ENCODE peak calls at places on chromosomes 6 and 20, in five cellular contexts. F is HepG2, Q is A549, Y is K562, V is H1. I is an unnamed sample.

GRCh38 chr6:713351-713750 is 20.4 kb upstream of the EXOC2 start:
- DNase-seq in F (no peak), Q (no peak), Y (no peak), V (no peak), I (no peak)

GRCh38 chr6:7749493-7749892 is 23.6 kb downstream of the BMP6 start:
- DNase-seq in F (no peak), Q (no peak), Y (no peak), V (no peak), I (no peak)

GRCh38 chr20:25399038-25399430 is 8.4 kb upstream of the ABHD12 start:
- DNase-seq in F (peak), Q (peak), Y (peak), V (no peak), I (no peak)

GRCh38 chr20:47493954-47494293 is 7.8 kb upstream of the NCOA3 start:
- DNase-seq in F (no peak), Q (no peak), Y (no peak), V (no peak), I (no peak)

GRCh38 chr6:153944197-153944596 is 94.8 kb upstream of the OPRM1 start:
- DNase-seq in F (no peak), Q (no peak), Y (no peak), V (no peak), I (no peak)

GRCh38 chr20:40551125-40551530 is 137.9 kb downstream of the MAFB start:
- DNase-seq in F (no peak), Q (no peak), Y (no peak), V (no peak), I (no peak)

GRCh38 chr6:161413361-161413771 is 139.5 kb upstream of the AGPAT4 start:
- DNase-seq in F (no peak), Q (no peak), Y (no peak), V (no peak), I (no peak)

GRCh38 chr20:5918856-5919633 is 31.3 kb downstream of the TRMT6 start:
- DNase-seq in F (peak), Q (peak), Y (no peak), V (no peak), I (no peak)

GRCh38 chr6:100267002-100267401 is 197.7 kb downstream of the SIM1 start:
- DNase-seq in F (no peak), Q (no peak), Y (no peak), V (no peak), I (no peak)

GRCh38 chr6:105596284-105596755 is 193.4 kb upstream of the PREP start:
- DNase-seq in F (no peak), Q (peak), Y (no peak), V (no peak), I (no peak)

GRCh38 chr6:79570802-79571367 is 33.7 kb upstream of the LCA5 start:
- DNase-seq in F (peak), Q (peak), Y (peak), V (no peak), I (no peak)

GRCh38 chr20:46028110-46028509 is 905 bp upstream of the SLC12A5 start:
- DNase-seq in F (no peak), Q (no peak), Y (no peak), V (no peak), I (no peak)

GRCh38 chr20:21516180-21516567 is 2.3 kb upstream of the NKX2-2 start:
- DNase-seq in F (no peak), Q (no peak), Y (no peak), V (no peak), I (no peak)

GRCh38 chr20:10357974-10358373 is 76.0 kb downstream of the MKKS start:
- DNase-seq in F (no peak), Q (no peak), Y (no peak), V (no peak), I (no peak)

GRCh38 chr6:163904161-163904560 is 489.6 kb downstream of the QKI start:
- DNase-seq in F (no peak), Q (no peak), Y (no peak), V (no peak), I (no peak)

GRCh38 chr6:161694995-161695394 is 421.1 kb upstream of the AGPAT4 start:
- DNase-seq in F (peak), Q (no peak), Y (peak), V (no peak), I (no peak)

GRCh38 chr6:143187173-143187908 is 126.7 kb downstream of the AIG1 start:
- DNase-seq in F (no peak), Q (no peak), Y (no peak), V (no peak), I (no peak)

GRCh38 chr20:19748687-19749086 is 9.4 kb upstream of the RIN2 start:
- DNase-seq in F (no peak), Q (no peak), Y (no peak), V (no peak), I (no peak)

GRCh38 chr6:112337209-112337638 is 9.9 kb upstream of the RFPL4B start:
- DNase-seq in F (peak), Q (peak), Y (no peak), V (peak), I (no peak)

DNA sequence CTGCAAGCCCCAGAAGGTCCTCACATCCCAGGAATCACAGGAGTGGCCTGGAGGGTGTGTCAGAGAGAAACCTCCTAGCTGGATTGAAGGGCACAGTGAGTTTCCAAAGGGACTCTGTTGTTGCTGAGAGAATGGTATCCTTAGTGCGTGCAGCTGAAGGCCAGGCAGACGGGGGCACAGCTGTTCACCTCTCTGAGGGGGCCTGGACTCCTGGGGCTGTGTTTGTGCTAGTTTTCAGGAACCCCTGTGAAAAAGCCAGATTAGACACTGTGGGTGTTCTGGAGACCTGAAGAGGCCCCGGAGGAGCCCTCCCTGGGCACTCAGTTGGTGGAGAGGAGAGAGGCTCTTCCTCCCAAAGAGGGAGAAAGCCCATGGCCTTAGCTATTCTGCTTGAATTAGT is 223.4 kb downstream of the FARS2 start:
- DNase-seq in F (no peak), Q (no peak), Y (no peak), V (no peak), I (no peak)
- TF ChIP-seq KDM1A in F (no peak), Q (no peak), Y (no peak), V (no peak), I (no peak)

GRCh38 chr20:63695419-63696310 is 787 bp upstream of the TNFRSF6B start:
- DNase-seq in F (no peak), Q (no peak), Y (no peak), V (no peak), I (no peak)
- TF ChIP-seq KDM1A in F (no peak), Q (no peak), Y (no peak), V (no peak), I (no peak)

GRCh38 chr6:1952726-1953360 is 292.6 kb downstream of the GMDS start:
- DNase-seq in F (no peak), Q (peak), Y (no peak), V (no peak), I (no peak)
- TF ChIP-seq KDM1A in F (no peak), Q (no peak), Y (no peak), V (no peak), I (no peak)

DNA sequence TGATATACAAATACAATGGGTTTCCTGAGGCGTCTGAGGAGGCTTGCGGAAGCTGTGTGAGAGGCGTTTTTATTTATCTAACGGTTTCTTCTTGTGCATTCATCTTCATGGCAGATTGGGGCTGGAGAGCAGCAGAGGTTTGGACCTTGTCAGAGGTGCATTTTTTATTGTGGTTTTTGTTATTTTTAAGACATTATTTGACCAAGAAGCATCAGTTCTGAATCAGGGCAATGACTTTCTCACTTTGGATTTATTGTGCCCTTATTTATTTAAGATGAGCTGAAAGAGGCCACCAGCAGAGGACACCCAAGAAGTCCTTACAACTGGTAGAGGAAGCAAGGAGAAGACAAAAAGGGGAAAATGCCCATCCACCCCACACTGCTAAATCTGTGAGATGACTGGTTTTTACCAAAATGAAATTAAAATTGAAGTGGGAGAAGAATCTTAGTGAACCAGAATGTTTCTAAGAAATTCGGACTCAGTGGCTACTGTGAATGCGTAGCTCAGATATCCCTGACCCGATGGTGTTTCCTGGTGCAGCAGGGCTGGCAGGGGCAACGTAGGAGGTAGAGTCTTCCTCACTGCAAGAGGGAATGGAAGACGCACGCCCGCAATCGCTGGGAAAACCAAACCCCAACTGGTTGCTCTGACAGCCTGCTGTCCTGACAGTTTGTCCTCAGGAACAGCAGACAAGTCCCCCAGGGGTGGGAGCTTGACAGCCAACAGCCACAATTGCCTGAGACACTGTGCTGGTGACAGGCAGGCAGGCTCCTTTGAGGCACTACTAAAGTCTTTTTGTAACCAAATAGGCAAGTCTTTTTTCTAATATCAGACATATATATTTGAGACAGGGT is 14.2 kb downstream of the PRR18 start:
- DNase-seq in F (no peak), Q (no peak), Y (no peak), V (no peak), I (no peak)
- TF ChIP-seq KDM1A in F (no peak), Q (no peak), Y (no peak), V (no peak), I (no peak)

DNA sequence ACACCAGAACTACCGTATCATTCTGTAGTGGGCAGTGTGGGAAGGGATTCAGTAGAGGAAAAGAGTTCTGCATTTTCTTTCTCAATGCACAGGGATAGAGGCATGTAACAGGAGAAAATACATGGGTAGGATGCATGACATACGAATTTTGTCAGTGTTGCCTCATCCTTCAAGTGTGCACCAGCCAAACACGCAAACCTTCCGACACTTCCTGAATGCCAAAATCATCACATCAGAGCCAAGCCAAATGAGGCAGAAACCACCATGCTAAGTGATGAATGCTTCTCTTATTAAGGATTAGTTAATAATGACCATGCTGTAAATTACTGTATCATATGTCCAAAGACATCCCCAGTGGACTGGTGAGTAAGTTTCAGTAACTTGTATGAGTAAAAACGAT is 27.3 kb downstream of the RAMACL start:
- DNase-seq in F (no peak), Q (no peak), Y (no peak), V (no peak), I (no peak)
- TF ChIP-seq KDM1A in F (no peak), Q (no peak), Y (no peak), V (no peak), I (no peak)

GRCh38 chr6:63743691-63744090 is 108.1 kb downstream of the PHF3 start:
- DNase-seq in F (no peak), Q (no peak), Y (no peak), V (no peak), I (no peak)
- TF ChIP-seq KDM1A in F (no peak), Q (no peak), Y (no peak), V (no peak), I (no peak)

GRCh38 chr6:12241493-12242214 is 48.5 kb upstream of the EDN1 start:
- DNase-seq in F (no peak), Q (no peak), Y (no peak), V (no peak), I (no peak)
- TF ChIP-seq KDM1A in F (no peak), Q (no peak), Y (no peak), V (no peak), I (no peak)

DNA sequence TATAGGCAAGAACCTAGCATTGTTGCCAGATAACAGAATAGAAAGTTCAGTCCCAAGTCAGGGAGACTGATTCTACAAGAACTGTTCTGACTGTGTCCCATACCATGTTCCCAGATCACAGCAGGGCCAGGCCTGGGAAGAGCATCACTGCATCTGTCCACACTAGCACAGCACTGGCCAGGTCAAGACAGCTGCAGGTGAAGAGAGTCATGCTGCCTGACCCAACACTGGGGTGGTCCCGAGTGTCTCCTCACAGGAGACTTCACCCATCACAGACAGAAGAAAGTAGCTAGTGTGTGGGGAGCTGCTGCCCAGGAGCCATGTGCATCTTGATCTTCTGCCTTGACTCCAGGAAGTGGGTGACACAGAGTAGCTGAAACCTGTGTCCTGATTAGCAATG is 1.3 kb upstream of the CST9L start:
- DNase-seq in F (no peak), Q (no peak), Y (no peak), V (no peak), I (no peak)
- TF ChIP-seq KDM1A in F (no peak), Q (no peak), Y (no peak), V (no peak), I (no peak)